ENCODE peak calls at places on chromosomes 12 and 14, in seven cellular contexts. T, Z, R, J, F, O and K are unnamed samples.

GRCh38 chr14:98137626-98138025 is 1134.4 kb downstream of the BCL11B start:
- DNase-seq in T (no peak), Z (no peak), R (no peak), J (peak), F (no peak), O (no peak), K (no peak)

GRCh38 chr14:67395086-67395875 is 16.7 kb downstream of the PLEK2 start:
- DNase-seq in T (no peak), Z (no peak), R (no peak), J (no peak), F (no peak), O (no peak), K (no peak)

GRCh38 chr12:115660211-115660805 is 617.2 kb downstream of the MED13L start:
- DNase-seq in T (peak), Z (peak), R (no peak), J (no peak), F (no peak), O (no peak), K (no peak)

GRCh38 chr12:121911824-121912585 is 6.4 kb upstream of the CFAP251 start:
- DNase-seq in T (no peak), Z (no peak), R (no peak), J (no peak), F (no peak), O (no peak), K (no peak)

GRCh38 chr12:3538691-3539030 is 47.7 kb downstream of the PRMT8 start:
- DNase-seq in T (no peak), Z (no peak), R (no peak), J (no peak), F (peak), O (no peak), K (no peak)

GRCh38 chr12:131020326-131020725 is 66.6 kb downstream of the ADGRD1 start:
- DNase-seq in T (no peak), Z (no peak), R (no peak), J (no peak), F (no peak), O (no peak), K (no peak)

GRCh38 chr12:22231836-22232235 is 102.7 kb downstream of the ST8SIA1 start:
- DNase-seq in T (no peak), Z (peak), R (no peak), J (no peak), F (no peak), O (no peak), K (no peak)

GRCh38 chr14:95191445-95192199 is 34.3 kb upstream of the DICER1 start:
- DNase-seq in T (no peak), Z (no peak), R (no peak), J (no peak), F (no peak), O (no peak), K (no peak)

GRCh38 chr14:80387563-80387981 is 176.3 kb upstream of the DIO2 start:
- DNase-seq in T (no peak), Z (peak), R (no peak), J (no peak), F (peak), O (no peak), K (no peak)

GRCh38 chr14:100193417-100194357 is 34.2 kb upstream of the DEGS2 start:
- DNase-seq in T (no peak), Z (peak), R (no peak), J (no peak), F (no peak), O (no peak), K (no peak)

GRCh38 chr12:47276253-47277070 is 196.7 kb upstream of the AMIGO2 start:
- DNase-seq in T (peak), Z (peak), R (peak), J (no peak), F (peak), O (no peak), K (peak)

GRCh38 chr14:87628129-87628528 is 364.9 kb downstream of the GALC start:
- DNase-seq in T (no peak), Z (peak), R (peak), J (peak), F (no peak), O (no peak), K (no peak)

GRCh38 chr12:106090586-106091411 is 48.0 kb downstream of the NUAK1 start:
- DNase-seq in T (peak), Z (peak), R (peak), J (no peak), F (no peak), O (no peak), K (no peak)

GRCh38 chr12:115079760-115080159 is 395.8 kb upstream of the TBX3 start:
- DNase-seq in T (no peak), Z (peak), R (no peak), J (no peak), F (no peak), O (no peak), K (no peak)

GRCh38 chr14:101395779-101396178 is 165.5 kb upstream of the DIO3 start:
- DNase-seq in T (no peak), Z (no peak), R (no peak), J (no peak), F (peak), O (no peak), K (no peak)

GRCh38 chr12:75658826-75659823 is 147.7 kb upstream of the KRR1 start:
- DNase-seq in T (peak), Z (peak), R (peak), J (peak), F (no peak), O (no peak), K (no peak)

GRCh38 chr12:52990206-52990605 is 16.1 kb upstream of the EIF4B start:
- DNase-seq in T (no peak), Z (no peak), R (no peak), J (no peak), F (no peak), O (no peak), K (no peak)

GRCh38 chr12:22719745-22720144 is 94.8 kb downstream of the ETNK1 start:
- DNase-seq in T (no peak), Z (no peak), R (no peak), J (no peak), F (no peak), O (no peak), K (no peak)

GRCh38 chr12:93025145-93026103 is 96.3 kb upstream of the EEA1 start:
- DNase-seq in T (peak), Z (peak), R (peak), J (peak), F (peak), O (no peak), K (no peak)

GRCh38 chr14:23864856-23865255 is 88.7 kb upstream of the DHRS4 start:
- DNase-seq in T (no peak), Z (no peak), R (no peak), J (no peak), F (no peak), O (no peak), K (no peak)

GRCh38 chr12:127383281-127383680 is 883.7 kb upstream of the TMEM132C start:
- DNase-seq in T (no peak), Z (peak), R (peak), J (no peak), F (no peak), O (no peak), K (no peak)

GRCh38 chr14:99245541-99246511 is 26.2 kb downstream of the BCL11B start:
- DNase-seq in T (no peak), Z (no peak), R (peak), J (no peak), F (no peak), O (no peak), K (no peak)

GRCh38 chr14:77682158-77682553 is 25.7 kb downstream of the ALKBH1 start:
- DNase-seq in T (no peak), Z (peak), R (no peak), J (no peak), F (no peak), O (no peak), K (no peak)

GRCh38 chr14:100803694-100804075 is 22.2 kb upstream of the MEG3 start:
- DNase-seq in T (no peak), Z (no peak), R (no peak), J (no peak), F (no peak), O (no peak), K (no peak)

GRCh38 chr12:82434392-82434911 is 76.1 kb downstream of the METTL25 start:
- DNase-seq in T (no peak), Z (no peak), R (no peak), J (no peak), F (no peak), O (no peak), K (no peak)

GRCh38 chr12:4833053-4833452 is 76.7 kb upstream of the KCNA1 start:
- DNase-seq in T (no peak), Z (no peak), R (no peak), J (no peak), F (no peak), O (no peak), K (no peak)